ENCODE peak calls at places on chromosomes 12 and 14, in five cellular contexts. Z is A549, D is sigmoid colon, N is A673, O is mesendoderm. W is an unnamed sample.

GRCh38 chr12:29726741-29727348 is 56.9 kb downstream of the TMTC1 start:
- DNase-seq in Z (no peak), D (no peak), N (peak; percentile 9), O (no peak), W (no peak)

GRCh38 chr12:52139579-52140062 is 52.2 kb downstream of the KRT80 start:
- DNase-seq in Z (peak; percentile 68), D (no peak), N (no peak), O (peak; percentile 75), W (peak; percentile 70)

GRCh38 chr12:115203661-115204060 is 519.7 kb upstream of the TBX3 start:
- DNase-seq in Z (no peak), D (no peak), N (no peak), O (no peak), W (no peak)

GRCh38 chr14:39360316-39360715 is 71.9 kb downstream of the FBXO33 start:
- DNase-seq in Z (no peak), D (no peak), N (no peak), O (no peak), W (no peak)

GRCh38 chr12:47190271-47190750 is 110.6 kb upstream of the AMIGO2 start:
- DNase-seq in Z (peak; percentile 67), D (no peak), N (no peak), O (peak; percentile 60), W (no peak)

GRCh38 chr14:96710060-96710636 is 87.0 kb upstream of the VRK1 start:
- DNase-seq in Z (no peak), D (peak; percentile 4), N (no peak), O (no peak), W (no peak)

GRCh38 chr14:32683679-32684078 is 255.0 kb upstream of the NPAS3 start:
- DNase-seq in Z (no peak), D (no peak), N (no peak), O (no peak), W (no peak)

GRCh38 chr14:102096569-102097188 is 9.8 kb upstream of the HSP90AA1 start:
- DNase-seq in Z (peak; percentile 70), D (peak; percentile 92), N (peak; percentile 90), O (peak; percentile 81), W (peak; percentile 97)

GRCh38 chr12:69415471-69416275 is 54.5 kb upstream of the FRS2 start:
- DNase-seq in Z (peak; percentile 69), D (peak; percentile 70), N (peak; percentile 90), O (peak; percentile 86), W (peak; percentile 58)

GRCh38 chr12:14275886-14276285 is 89.6 kb upstream of the ATF7IP start:
- DNase-seq in Z (no peak), D (no peak), N (no peak), O (no peak), W (no peak)

GRCh38 chr12:69350777-69351176 is 2.6 kb downstream of the LYZ start:
- DNase-seq in Z (no peak), D (no peak), N (no peak), O (no peak), W (no peak)

GRCh38 chr14:51310453-51311074 is 70.5 kb downstream of the TMX1 start:
- DNase-seq in Z (no peak), D (no peak), N (no peak), O (no peak), W (no peak)

GRCh38 chr14:37819155-37820015 is 224.0 kb downstream of the TTC6 start:
- DNase-seq in Z (peak; percentile 16), D (no peak), N (no peak), O (peak; percentile 42), W (no peak)

GRCh38 chr14:79583738-79584405 is 627.4 kb downstream of the DIO2 start:
- DNase-seq in Z (peak; percentile 21), D (no peak), N (no peak), O (no peak), W (no peak)

GRCh38 chr14:49297102-49297501 is 289.1 kb downstream of the RPS29 start:
- DNase-seq in Z (no peak), D (no peak), N (no peak), O (no peak), W (no peak)

GRCh38 chr14:85088231-85088630 is 441.7 kb upstream of the FLRT2 start:
- DNase-seq in Z (no peak), D (no peak), N (no peak), O (no peak), W (no peak)

GRCh38 chr12:104136577-104136976 is 1.4 kb downstream of the NFYB start:
- DNase-seq in Z (no peak), D (no peak), N (peak; percentile 9), O (no peak), W (no peak)

GRCh38 chr12:62163368-62163767 is 96.8 kb upstream of the USP15 start:
- DNase-seq in Z (no peak), D (no peak), N (no peak), O (no peak), W (no peak)

GRCh38 chr12:64714551-64714968 is 44.6 kb downstream of the GNS start:
- DNase-seq in Z (no peak), D (no peak), N (no peak), O (no peak), W (no peak)

GRCh38 chr12:80776706-80777105 is 60.0 kb downstream of the MYF5 start:
- DNase-seq in Z (no peak), D (no peak), N (no peak), O (no peak), W (no peak)

GRCh38 chr12:116773276-116773731 is 35.2 kb downstream of the RNFT2 start:
- DNase-seq in Z (peak; percentile 43), D (no peak), N (no peak), O (peak; percentile 68), W (no peak)

GRCh38 chr12:19428261-19428660 is 11.0 kb upstream of the AEBP2 start:
- DNase-seq in Z (no peak), D (no peak), N (no peak), O (peak; percentile 80), W (no peak)

GRCh38 chr12:52903855-52904508 is 894 bp downstream of the KRT8 start:
- DNase-seq in Z (peak; percentile 64), D (no peak), N (no peak), O (peak; percentile 74), W (peak; percentile 78)

GRCh38 chr12:127459687-127460086 is 807.3 kb upstream of the TMEM132C start:
- DNase-seq in Z (peak; percentile 19), D (no peak), N (no peak), O (no peak), W (no peak)

GRCh38 chr12:80442426-80443222 is 1.4 kb upstream of the PTPRQ start:
- DNase-seq in Z (peak; percentile 29), D (no peak), N (peak; percentile 5), O (peak; percentile 5), W (no peak)

GRCh38 chr12:3168775-3169221 is 91.6 kb downstream of the TSPAN9 start:
- DNase-seq in Z (peak; percentile 88), D (no peak), N (peak; percentile 61), O (peak; percentile 76), W (no peak)

GRCh38 chr12:51191516-51192283 is 18.8 kb upstream of the TFCP2 start:
- DNase-seq in Z (no peak), D (no peak), N (no peak), O (no peak), W (peak; percentile 87)

GRCh38 chr12:31117203-31118011 is 43.7 kb downstream of the DDX11 start:
- DNase-seq in Z (peak; percentile 66), D (no peak), N (peak; percentile 70), O (peak; percentile 63), W (peak; percentile 47)

GRCh38 chr12:95473440-95473946 is 459 bp upstream of the METAP2 start:
- DNase-seq in Z (peak; percentile 54), D (no peak), N (peak; percentile 70), O (no peak), W (peak; percentile 70)

GRCh38 chr12:26062566-26062965 is 62.3 kb downstream of the BHLHE41 start:
- DNase-seq in Z (no peak), D (no peak), N (peak; percentile 17), O (peak; percentile 55), W (no peak)

GRCh38 chr14:37746140-37746832 is 150.9 kb downstream of the TTC6 start:
- DNase-seq in Z (no peak), D (no peak), N (no peak), O (no peak), W (no peak)

GRCh38 chr12:102426599-102427541 is 53.5 kb downstream of the IGF1 start:
- DNase-seq in Z (no peak), D (no peak), N (no peak), O (no peak), W (no peak)

GRCh38 chr12:12992418-12993175 is 7.5 kb downstream of the HEBP1 start:
- DNase-seq in Z (peak; percentile 75), D (peak; percentile 87), N (peak; percentile 80), O (peak; percentile 51), W (peak; percentile 90)

GRCh38 chr12:92129609-92130008 is 16.0 kb downstream of the BTG1 start:
- DNase-seq in Z (no peak), D (no peak), N (no peak), O (no peak), W (no peak)

GRCh38 chr12:92132282-92132681 is 13.4 kb downstream of the BTG1 start:
- DNase-seq in Z (no peak), D (no peak), N (no peak), O (no peak), W (no peak)

GRCh38 chr12:92124708-92125067 is 21.0 kb downstream of the BTG1 start:
- DNase-seq in Z (no peak), D (no peak), N (no peak), O (no peak), W (no peak)

GRCh38 chr12:92130999-92131398 is 14.6 kb downstream of the BTG1 start:
- DNase-seq in Z (no peak), D (no peak), N (no peak), O (no peak), W (no peak)

GRCh38 chr12:92128612-92129011 is 17.0 kb downstream of the BTG1 start:
- DNase-seq in Z (no peak), D (no peak), N (no peak), O (no peak), W (no peak)
- H3K4me1 ChIP-seq in Z (peaks cover 44% of the 10 kb centered on the region), D (peaks cover 27% of the 10 kb centered on the region), N (no peaks in the 10 kb centered on the region), O (no peaks in the 10 kb centered on the region), W (peaks cover 21% of the 10 kb centered on the region)

GRCh38 chr12:120938496-120938895 is 34.3 kb upstream of the SPPL3 start:
- DNase-seq in Z (no peak), D (no peak), N (no peak), O (no peak), W (no peak)
- H3K4me1 ChIP-seq in Z (peaks cover 4% of the 10 kb centered on the region), D (no peaks in the 10 kb centered on the region), N (no peaks in the 10 kb centered on the region), O (no peaks in the 10 kb centered on the region), W (no peaks in the 10 kb centered on the region)

DNA sequence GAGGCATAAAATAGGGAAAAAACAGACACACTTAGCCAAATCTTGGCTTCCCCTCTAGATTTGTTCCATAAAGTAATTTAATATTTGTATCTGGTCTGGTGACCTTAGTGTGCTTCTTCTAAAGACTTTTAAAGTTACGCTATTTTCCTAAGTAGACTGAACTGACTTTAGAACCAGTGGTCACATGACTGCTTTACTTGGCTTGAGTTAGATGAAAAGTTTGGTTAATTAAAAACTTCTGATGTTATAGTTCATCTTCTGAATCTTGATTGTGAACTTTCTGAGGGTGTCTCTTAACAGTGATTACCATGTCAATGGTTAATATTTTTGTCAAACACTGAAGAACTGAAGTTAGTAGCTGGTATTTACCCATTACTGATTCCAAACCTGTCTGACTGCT is 2.6 kb downstream of the BBS10 start:
- DNase-seq in Z (no peak), D (no peak), N (no peak), O (no peak), W (no peak)
- H3K4me1 ChIP-seq in Z (peaks cover 15% of the 10 kb centered on the region), D (peaks cover 20% of the 10 kb centered on the region), N (peaks cover 7% of the 10 kb centered on the region), O (no peaks in the 10 kb centered on the region), W (peaks cover 20% of the 10 kb centered on the region)

DNA sequence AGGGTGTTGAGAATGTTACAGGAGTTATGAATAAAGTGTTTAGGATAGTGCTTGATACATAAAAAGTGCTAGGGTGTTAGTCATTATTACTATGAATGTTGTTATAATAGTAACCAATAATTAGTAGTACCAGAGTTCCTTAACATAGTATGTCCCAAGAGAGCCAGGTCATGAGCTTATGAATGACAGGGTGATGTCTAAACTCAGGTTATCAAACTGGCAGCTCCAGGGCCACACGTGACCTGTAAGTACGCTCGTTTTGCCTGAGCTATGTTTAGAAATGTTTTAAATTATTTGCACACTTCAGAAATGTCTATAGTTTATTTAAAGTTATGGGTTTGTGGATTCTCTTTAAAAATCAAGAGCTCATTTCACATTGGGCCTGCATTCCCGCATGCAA is 14.1 kb upstream of the GRIP1 start:
- DNase-seq in Z (no peak), D (no peak), N (no peak), O (no peak), W (no peak)
- H3K4me1 ChIP-seq in Z (no peaks in the 10 kb centered on the region), D (no peaks in the 10 kb centered on the region), N (no peaks in the 10 kb centered on the region), O (no peaks in the 10 kb centered on the region), W (no peaks in the 10 kb centered on the region)